ENCODE peak calls at places on chromosome 9, in seven cellular contexts. S is GM12878, U is NT2/D1, L is SK-N-SH, I is H1, F is HCT116, A is HepG2. R is an unnamed sample.

GRCh38 chr9:124263800-124264426 is 6.2 kb downstream of the NEK6 start:
- DNase-seq in S (no peak), U (no peak), L (no peak), I (no peak), F (no peak), A (peak; percentile 65), R (no peak)

GRCh38 chr9:127875306-127875966 is 2.0 kb downstream of the AK1 start:
- DNase-seq in S (no peak), U (no peak), L (no peak), I (no peak), F (no peak), A (no peak), R (no peak)

GRCh38 chr9:95399261-95399660 is 81.8 kb upstream of the FANCC start:
- DNase-seq in S (no peak), U (no peak), L (no peak), I (no peak), F (no peak), A (no peak), R (no peak)

GRCh38 chr9:17723656-17724055 is 144.8 kb downstream of the SH3GL2 start:
- DNase-seq in S (no peak), U (no peak), L (no peak), I (no peak), F (no peak), A (no peak), R (no peak)

GRCh38 chr9:70255521-70255920 is 3.3 kb upstream of the SMC5 start:
- DNase-seq in S (no peak), U (no peak), L (no peak), I (no peak), F (no peak), A (no peak), R (no peak)

GRCh38 chr9:132204883-132205282 is 43.0 kb downstream of the NTNG2 start:
- DNase-seq in S (no peak), U (no peak), L (no peak), I (no peak), F (no peak), A (no peak), R (no peak)

GRCh38 chr9:69195681-69196080 is 21.6 kb downstream of the TJP2 start:
- DNase-seq in S (no peak), U (no peak), L (no peak), I (no peak), F (no peak), A (no peak), R (no peak)

GRCh38 chr9:36021968-36022367 is 14.7 kb upstream of the RECK start:
- DNase-seq in S (no peak), U (no peak), L (no peak), I (no peak), F (no peak), A (no peak), R (no peak)

GRCh38 chr9:20683351-20684034 is 566 bp upstream of the FOCAD start:
- DNase-seq in S (no peak), U (no peak), L (peak; percentile 45), I (no peak), F (peak; percentile 18), A (peak; percentile 25), R (peak; percentile 16)

GRCh38 chr9:105244996-105245719 is 707 bp downstream of the SLC44A1 start:
- DNase-seq in S (no peak), U (no peak), L (peak; percentile 60), I (peak; percentile 70), F (no peak), A (no peak), R (no peak)

GRCh38 chr9:33924978-33925797 is 108.2 kb downstream of the UBE2R2 start:
- DNase-seq in S (no peak), U (peak; percentile 60), L (peak; percentile 70), I (peak; percentile 29), F (peak; percentile 16), A (peak; percentile 61), R (no peak)

GRCh38 chr9:37325778-37326177 is 96.7 kb upstream of the GRHPR start:
- DNase-seq in S (no peak), U (no peak), L (no peak), I (no peak), F (no peak), A (no peak), R (no peak)

GRCh38 chr9:17130725-17131124 is 4.1 kb upstream of the CNTLN start:
- DNase-seq in S (no peak), U (no peak), L (no peak), I (no peak), F (no peak), A (no peak), R (no peak)

GRCh38 chr9:99894826-99895225 is 11.6 kb upstream of the STX17 start:
- DNase-seq in S (no peak), U (no peak), L (no peak), I (no peak), F (no peak), A (no peak), R (no peak)

GRCh38 chr9:119086590-119086989 is 282.6 kb downstream of the BRINP1 start:
- DNase-seq in S (no peak), U (peak; percentile 60), L (no peak), I (no peak), F (no peak), A (no peak), R (no peak)

GRCh38 chr9:68739631-68740174 is 34.7 kb downstream of the PIP5K1B start:
- DNase-seq in S (no peak), U (no peak), L (no peak), I (no peak), F (no peak), A (peak; percentile 94), R (no peak)

GRCh38 chr9:89768051-89768450 is 163.2 kb downstream of the GADD45G start:
- DNase-seq in S (no peak), U (no peak), L (no peak), I (no peak), F (no peak), A (no peak), R (no peak)

GRCh38 chr9:19101203-19101602 is 1.5 kb downstream of the HAUS6 start:
- DNase-seq in S (no peak), U (no peak), L (no peak), I (no peak), F (no peak), A (no peak), R (no peak)

GRCh38 chr9:115444941-115445340 is 327.0 kb upstream of the TNC start:
- DNase-seq in S (no peak), U (no peak), L (no peak), I (no peak), F (no peak), A (no peak), R (no peak)

GRCh38 chr9:3865373-3865772 is 339.6 kb upstream of the RFX3 start:
- DNase-seq in S (no peak), U (no peak), L (no peak), I (no peak), F (no peak), A (no peak), R (no peak)

GRCh38 chr9:21097817-21098216 is 20.1 kb upstream of the IFNB1 start:
- DNase-seq in S (no peak), U (no peak), L (no peak), I (no peak), F (no peak), A (no peak), R (no peak)

GRCh38 chr9:6407778-6408177 is 5.2 kb upstream of the UHRF2 start:
- DNase-seq in S (no peak), U (no peak), L (no peak), I (no peak), F (no peak), A (no peak), R (no peak)

GRCh38 chr9:23824241-23825142 is 1.5 kb downstream of the ELAVL2 start:
- DNase-seq in S (no peak), U (no peak), L (peak; percentile 52), I (no peak), F (no peak), A (no peak), R (no peak)

GRCh38 chr9:123257276-123257675 is 11.1 kb downstream of the STRBP start:
- DNase-seq in S (no peak), U (no peak), L (no peak), I (no peak), F (no peak), A (no peak), R (no peak)

GRCh38 chr9:111161015-111161415 is 122.7 kb upstream of the LPAR1 start:
- DNase-seq in S (no peak), U (no peak), L (no peak), I (no peak), F (no peak), A (no peak), R (no peak)
- TF ChIP-seq YY1 in S (no peak), U (no peak), L (no peak), I (no peak), F (no peak), A (no peak), R (no peak)

DNA sequence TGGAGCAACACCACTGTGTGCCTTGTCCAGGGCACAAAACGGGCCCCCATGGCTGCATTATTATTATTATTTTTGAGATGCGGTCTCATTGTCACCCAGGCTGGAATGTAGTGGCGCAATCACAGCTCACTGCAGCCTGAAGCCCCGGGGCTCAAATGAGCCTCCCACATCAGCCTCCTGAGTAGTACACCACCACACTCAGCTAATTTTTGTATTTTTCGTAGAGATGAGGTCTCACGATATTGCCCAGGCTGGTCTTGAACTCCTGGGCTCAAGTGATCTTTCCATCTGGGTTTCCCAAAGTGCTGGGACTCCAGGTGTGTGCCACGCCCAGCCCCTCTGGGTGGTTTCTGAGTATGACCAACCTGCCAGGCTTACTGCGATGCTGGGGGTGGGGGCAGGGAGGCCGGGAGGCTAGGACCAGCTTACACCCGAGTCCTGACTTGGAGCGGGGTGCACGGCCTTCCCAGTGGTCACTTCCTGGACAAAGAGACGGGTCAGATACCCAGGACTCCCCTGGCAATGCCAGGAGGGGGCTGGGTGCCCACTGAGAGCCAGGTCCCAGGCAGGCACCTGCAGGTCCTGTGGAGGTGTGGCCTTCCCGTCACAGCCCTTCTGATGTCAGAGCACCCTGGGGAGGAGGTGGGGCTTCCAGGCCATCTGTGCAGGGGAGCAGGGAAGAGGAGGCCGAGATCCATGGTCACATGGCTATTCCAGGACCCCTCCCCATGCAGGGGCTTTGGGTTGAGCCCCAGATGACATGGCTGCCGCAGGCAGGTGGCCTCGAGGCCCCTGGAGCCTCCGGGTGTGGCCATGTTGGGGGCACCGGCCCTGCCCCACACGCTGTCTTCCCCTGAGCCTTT is 8.3 kb upstream of the NRARP start:
- DNase-seq in S (no peak), U (no peak), L (peak; percentile 36), I (no peak), F (no peak), A (no peak), R (peak; percentile 44)
- TF ChIP-seq YY1 in S (no peak), U (no peak), L (no peak), I (no peak), F (no peak), A (no peak), R (no peak)

GRCh38 chr9:13487936-13488335 is 208.4 kb upstream of the MPDZ start:
- DNase-seq in S (no peak), U (no peak), L (no peak), I (no peak), F (no peak), A (no peak), R (no peak)
- TF ChIP-seq YY1 in S (no peak), U (no peak), L (no peak), I (no peak), F (no peak), A (no peak), R (no peak)

DNA sequence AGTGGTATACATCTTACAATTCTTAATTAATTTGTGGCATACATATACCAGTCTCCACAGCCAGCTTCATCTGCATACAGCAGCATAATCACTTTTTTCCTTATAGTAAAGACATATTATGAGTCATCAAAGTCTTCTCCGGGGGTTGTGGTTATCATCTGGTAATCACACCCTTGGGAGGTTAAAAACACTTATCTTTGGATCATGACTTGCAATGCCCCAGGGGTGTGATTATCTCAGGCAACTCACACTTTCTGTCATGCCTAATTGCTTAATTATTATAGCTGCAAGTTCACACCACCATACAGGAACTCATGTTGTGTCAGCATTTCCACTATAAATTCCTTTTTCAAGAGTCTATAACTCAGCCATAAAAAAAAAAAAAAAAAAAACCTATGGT is 218.4 kb downstream of the ANXA1 start:
- DNase-seq in S (no peak), U (no peak), L (no peak), I (no peak), F (no peak), A (no peak), R (peak; percentile 71)
- TF ChIP-seq YY1 in S (no peak), U (no peak), L (no peak), I (no peak), F (no peak), A (no peak), R (no peak)

R was measured in K562.